ENCODE peak calls at places on chromosomes 11 and 22, in six cellular contexts. One of them, this sample, is unnamed.

GRCh38 chr11:64566042-64566914 is 24.7 kb upstream of the SLC22A12 start:
- DNase-seq in BE2C: peak; percentile 65
- DNase-seq in hippocampal formation: no peak
- DNase-seq in Calu3: peak; percentile 36
- DNase-seq in stimulated activated CD4-positive, alpha-beta T cell treated with anti-CD3 and anti-CD28 coated beads, Interleukin-1b, Interleukin-23, amount 100 ng/mL, for 1 hour: no peak
- DNase-seq in Daoy: peak; percentile 77
- DNase-seq in this sample: no peak

GRCh38 chr11:116415095-116415494 is 357.7 kb downstream of the BUD13 start:
- DNase-seq in BE2C: no peak
- DNase-seq in hippocampal formation: no peak
- DNase-seq in Calu3: no peak
- DNase-seq in stimulated activated CD4-positive, alpha-beta T cell treated with anti-CD3 and anti-CD28 coated beads, Interleukin-1b, Interleukin-23, amount 100 ng/mL, for 1 hour: no peak
- DNase-seq in Daoy: peak; percentile 60
- DNase-seq in this sample: no peak

GRCh38 chr11:134331565-134332188 is at the start of gene GLB1L2:
- DNase-seq in BE2C: peak; percentile 91
- DNase-seq in hippocampal formation: peak; percentile 63
- DNase-seq in Calu3: peak; percentile 76
- DNase-seq in stimulated activated CD4-positive, alpha-beta T cell treated with anti-CD3 and anti-CD28 coated beads, Interleukin-1b, Interleukin-23, amount 100 ng/mL, for 1 hour: peak; percentile 61
- DNase-seq in Daoy: peak; percentile 78
- DNase-seq in this sample: no peak

GRCh38 chr11:24634606-24635160 is 137.8 kb downstream of the LUZP2 start:
- DNase-seq in BE2C: no peak
- DNase-seq in hippocampal formation: no peak
- DNase-seq in Calu3: no peak
- DNase-seq in stimulated activated CD4-positive, alpha-beta T cell treated with anti-CD3 and anti-CD28 coated beads, Interleukin-1b, Interleukin-23, amount 100 ng/mL, for 1 hour: no peak
- DNase-seq in Daoy: no peak
- DNase-seq in this sample: no peak

GRCh38 chr11:69013009-69013951 is at the start of gene MRGPRF:
- DNase-seq in BE2C: peak; percentile 63
- DNase-seq in hippocampal formation: no peak
- DNase-seq in Calu3: no peak
- DNase-seq in stimulated activated CD4-positive, alpha-beta T cell treated with anti-CD3 and anti-CD28 coated beads, Interleukin-1b, Interleukin-23, amount 100 ng/mL, for 1 hour: no peak
- DNase-seq in Daoy: no peak
- DNase-seq in this sample: no peak

GRCh38 chr11:134202661-134203060 is 21.1 kb downstream of the NCAPD3 start:
- DNase-seq in BE2C: no peak
- DNase-seq in hippocampal formation: no peak
- DNase-seq in Calu3: no peak
- DNase-seq in stimulated activated CD4-positive, alpha-beta T cell treated with anti-CD3 and anti-CD28 coated beads, Interleukin-1b, Interleukin-23, amount 100 ng/mL, for 1 hour: no peak
- DNase-seq in Daoy: no peak
- DNase-seq in this sample: no peak

GRCh38 chr11:14179126-14179820 is 179.7 kb downstream of the RRAS2 start:
- DNase-seq in BE2C: no peak
- DNase-seq in hippocampal formation: no peak
- DNase-seq in Calu3: no peak
- DNase-seq in stimulated activated CD4-positive, alpha-beta T cell treated with anti-CD3 and anti-CD28 coated beads, Interleukin-1b, Interleukin-23, amount 100 ng/mL, for 1 hour: no peak
- DNase-seq in Daoy: no peak
- DNase-seq in this sample: no peak

GRCh38 chr22:44224166-44224565 is 43.4 kb downstream of the PARVG start:
- DNase-seq in BE2C: no peak
- DNase-seq in hippocampal formation: no peak
- DNase-seq in Calu3: no peak
- DNase-seq in stimulated activated CD4-positive, alpha-beta T cell treated with anti-CD3 and anti-CD28 coated beads, Interleukin-1b, Interleukin-23, amount 100 ng/mL, for 1 hour: no peak
- DNase-seq in Daoy: no peak
- DNase-seq in this sample: no peak

GRCh38 chr22:25488244-25489020 is 76.0 kb upstream of the GRK3 start:
- DNase-seq in BE2C: peak; percentile 78
- DNase-seq in hippocampal formation: no peak
- DNase-seq in Calu3: peak; percentile 86
- DNase-seq in stimulated activated CD4-positive, alpha-beta T cell treated with anti-CD3 and anti-CD28 coated beads, Interleukin-1b, Interleukin-23, amount 100 ng/mL, for 1 hour: no peak
- DNase-seq in Daoy: peak; percentile 89
- DNase-seq in this sample: no peak

GRCh38 chr11:116488836-116489389 is 283.9 kb downstream of the BUD13 start:
- DNase-seq in BE2C: no peak
- DNase-seq in hippocampal formation: no peak
- DNase-seq in Calu3: no peak
- DNase-seq in stimulated activated CD4-positive, alpha-beta T cell treated with anti-CD3 and anti-CD28 coated beads, Interleukin-1b, Interleukin-23, amount 100 ng/mL, for 1 hour: no peak
- DNase-seq in Daoy: no peak
- DNase-seq in this sample: no peak

This sample was measured in SIG-M5.